ENCODE peak calls at places on chromosomes 3 and 15, in four cellular contexts. A is SK-MEL-5, J is hepatocyte, L is GF-D8. D is an unnamed sample.

GRCh38 chr15:88834211-88834812 is 31.1 kb downstream of the ACAN start:
- DNase-seq in A (peak), J (peak), L (no peak), D (peak)

GRCh38 chr3:194137314-194138097 is 1.6 kb downstream of the HES1 start:
- DNase-seq in A (peak), J (peak), L (peak), D (peak)

GRCh38 chr3:72820405-72820804 is 27.8 kb downstream of the SHQ1 start:
- DNase-seq in A (no peak), J (no peak), L (peak), D (peak)

GRCh38 chr3:192901435-192901834 is 16.2 kb downstream of the MB21D2 start:
- DNase-seq in A (no peak), J (no peak), L (no peak), D (no peak)

GRCh38 chr15:59298255-59298856 is 74.3 kb downstream of the MYO1E start:
- DNase-seq in A (no peak), J (no peak), L (no peak), D (no peak)

GRCh38 chr3:169836942-169837275 is 24.2 kb upstream of the LRRC34 start:
- DNase-seq in A (no peak), J (no peak), L (no peak), D (no peak)

GRCh38 chr15:36458406-36458805 is 121.0 kb upstream of the CDIN1 start:
- DNase-seq in A (no peak), J (peak), L (no peak), D (no peak)

GRCh38 chr3:64046527-64046926 is 23.2 kb upstream of the PSMD6 start:
- DNase-seq in A (no peak), J (no peak), L (no peak), D (no peak)

GRCh38 chr3:6416049-6416661 is 444.8 kb upstream of the GRM7 start:
- DNase-seq in A (no peak), J (no peak), L (no peak), D (no peak)

GRCh38 chr15:51155906-51156305 is 61.2 kb upstream of the TNFAIP8L3 start:
- DNase-seq in A (no peak), J (no peak), L (no peak), D (no peak)

GRCh38 chr3:78610462-78611125 is 1157.2 kb downstream of the ROBO1 start:
- DNase-seq in A (no peak), J (no peak), L (no peak), D (no peak)

GRCh38 chr3:28053759-28054158 is 187.7 kb upstream of the CMC1 start:
- DNase-seq in A (no peak), J (peak), L (no peak), D (no peak)

GRCh38 chr3:195224980-195225580 is 45.9 kb downstream of the XXYLT1 start:
- DNase-seq in A (no peak), J (no peak), L (no peak), D (no peak)

GRCh38 chr3:175980731-175981130 is 1121.6 kb downstream of the NAALADL2 start:
- DNase-seq in A (no peak), J (no peak), L (no peak), D (no peak)

GRCh38 chr15:74530771-74531143 is 10.3 kb upstream of the ARID3B start:
- DNase-seq in A (no peak), J (no peak), L (no peak), D (no peak)

GRCh38 chr3:30770387-30770786 is 124.1 kb downstream of the GADL1 start:
- DNase-seq in A (peak), J (peak), L (no peak), D (no peak)

D was measured in A673.